ENCODE peak calls at places on chromosome 3, in five cellular contexts. Y is left ventricle myocardium inferior, M is right atrium auricular region, T is PC-9, I is astrocyte. B is an unnamed sample.
A peak's percentile ranks its signal among the peaks of the same experiment; 100 is the strongest.

GRCh38 chr3:184795493-184796198 is 16.3 kb upstream of the VPS8 start:
- DNase-seq in Y (no peak), M (peak; percentile 36), T (no peak), I (no peak), B (peak; percentile 56)

GRCh38 chr3:147411235-147411607 is 2.1 kb downstream of the ZIC1 start:
- DNase-seq in Y (no peak), M (no peak), T (no peak), I (no peak), B (no peak)

GRCh38 chr3:153063337-153063736 is 98.7 kb upstream of the RAP2B start:
- DNase-seq in Y (no peak), M (no peak), T (no peak), I (no peak), B (no peak)

GRCh38 chr3:14923476-14923875 is 23.9 kb upstream of the NR2C2 start:
- DNase-seq in Y (no peak), M (no peak), T (no peak), I (no peak), B (no peak)

GRCh38 chr3:15974647-15975046 is 176.9 kb upstream of the ANKRD28 start:
- DNase-seq in Y (no peak), M (no peak), T (no peak), I (no peak), B (no peak)

GRCh38 chr3:133489466-133490085 is 83.9 kb upstream of the CDV3 start:
- DNase-seq in Y (no peak), M (no peak), T (no peak), I (peak; percentile 42), B (no peak)

GRCh38 chr3:58487140-58487886 is 4.6 kb upstream of the KCTD6 start:
- DNase-seq in Y (peak; percentile 27), M (no peak), T (no peak), I (peak; percentile 67), B (no peak)

GRCh38 chr3:182895513-182896112 is 84.7 kb downstream of the DCUN1D1 start:
- DNase-seq in Y (no peak), M (no peak), T (no peak), I (no peak), B (no peak)

GRCh38 chr3:187919018-187919417 is 173.8 kb upstream of the BCL6 start:
- DNase-seq in Y (no peak), M (no peak), T (no peak), I (peak; percentile 60), B (no peak)

GRCh38 chr3:195773956-195774537 is 37.7 kb downstream of the MUC4 start:
- DNase-seq in Y (no peak), M (no peak), T (no peak), I (no peak), B (peak; percentile 52)

GRCh38 chr3:194058189-194058571 is 77.8 kb upstream of the HES1 start:
- DNase-seq in Y (peak; percentile 63), M (peak; percentile 62), T (no peak), I (peak; percentile 61), B (peak; percentile 40)

GRCh38 chr3:50627407-50628051 is 10.6 kb downstream of the MAPKAPK3 start:
- DNase-seq in Y (peak; percentile 63), M (peak; percentile 82), T (peak; percentile 96), I (peak; percentile 72), B (no peak)

GRCh38 chr3:61890167-61890566 is 328.8 kb downstream of the PTPRG start:
- DNase-seq in Y (no peak), M (no peak), T (no peak), I (no peak), B (no peak)

GRCh38 chr3:61892881-61893280 is 331.5 kb downstream of the PTPRG start:
- DNase-seq in Y (no peak), M (no peak), T (no peak), I (no peak), B (no peak)

GRCh38 chr3:61893840-61894566 is 332.6 kb downstream of the PTPRG start:
- DNase-seq in Y (no peak), M (no peak), T (no peak), I (no peak), B (no peak)

GRCh38 chr3:61889259-61889658 is 327.9 kb downstream of the PTPRG start:
- DNase-seq in Y (no peak), M (no peak), T (no peak), I (no peak), B (no peak)

GRCh38 chr3:61890586-61890985 is 329.2 kb downstream of the PTPRG start:
- DNase-seq in Y (no peak), M (no peak), T (no peak), I (no peak), B (no peak)
- H3K4me3 ChIP-seq in Y (no peak overlapping the region), M (no peak overlapping the region), T (no peak overlapping the region), I (no peak overlapping the region), B (no peak overlapping the region)

DNA sequence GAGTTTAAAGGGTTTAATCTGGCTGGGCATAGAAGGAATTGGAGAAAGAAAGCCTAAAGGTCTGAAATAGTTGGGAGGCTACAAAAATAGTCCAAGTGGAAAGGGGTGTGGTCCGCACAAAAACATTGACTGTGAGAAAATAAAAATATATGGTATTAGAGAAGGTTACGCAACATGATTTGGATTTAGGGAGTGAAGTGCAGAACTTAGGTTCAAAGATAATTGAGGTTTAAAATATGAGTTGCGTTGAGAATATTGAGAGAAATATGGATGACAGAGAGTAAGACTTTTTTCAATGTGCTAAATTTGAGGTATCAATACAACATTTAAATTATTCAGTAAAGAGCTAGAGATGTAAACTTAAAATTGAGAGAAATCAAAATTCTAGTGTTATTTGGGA is 15.4 kb upstream of the CMC1 start:
- DNase-seq in Y (no peak), M (no peak), T (no peak), I (no peak), B (no peak)
- TF ChIP-seq CTCF in Y (no peak), M (no peak), T (no peak), I (no peak), B (no peak)

GRCh38 chr3:35932995-35933394 is 293.7 kb downstream of the ARPP21 start:
- DNase-seq in Y (no peak), M (no peak), T (peak; percentile 78), I (peak; percentile 92), B (no peak)
- H3K4me3 ChIP-seq in Y (no peak overlapping the region), M (no peak overlapping the region), T (no peak overlapping the region), I (no peak overlapping the region), B (no peak overlapping the region)

GRCh38 chr3:99764377-99764776 is 53.3 kb upstream of the CMSS1 start:
- DNase-seq in Y (no peak), M (no peak), T (no peak), I (peak; percentile 56), B (no peak)
- TF ChIP-seq CTCF in Y (no peak), M (no peak), T (no peak), I (no peak), B (no peak)

DNA sequence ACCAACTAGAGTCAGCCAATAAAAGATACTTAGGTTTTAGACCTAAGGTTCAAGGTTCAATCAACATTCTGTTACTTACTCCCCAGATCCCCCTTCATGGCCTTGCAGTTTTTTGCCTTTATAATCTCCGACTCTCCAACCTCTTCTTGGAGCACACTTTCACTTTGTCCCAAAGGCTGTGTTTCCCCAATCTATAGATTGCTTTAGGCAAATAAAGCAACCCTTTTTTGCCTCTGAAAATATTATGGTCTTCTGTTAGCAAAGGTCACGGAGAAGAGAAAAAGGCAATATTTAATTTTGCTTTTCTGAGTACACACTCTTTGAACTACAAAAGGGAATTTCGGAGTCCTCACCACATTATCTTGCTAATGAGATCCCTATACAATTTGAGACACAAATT is 268.1 kb downstream of the PLOD2 start:
- DNase-seq in Y (no peak), M (no peak), T (no peak), I (no peak), B (no peak)
- H3K4me3 ChIP-seq in Y (no peak overlapping the region), M (no peak overlapping the region), T (no peak overlapping the region), I (no peak overlapping the region), B (no peak overlapping the region)

DNA sequence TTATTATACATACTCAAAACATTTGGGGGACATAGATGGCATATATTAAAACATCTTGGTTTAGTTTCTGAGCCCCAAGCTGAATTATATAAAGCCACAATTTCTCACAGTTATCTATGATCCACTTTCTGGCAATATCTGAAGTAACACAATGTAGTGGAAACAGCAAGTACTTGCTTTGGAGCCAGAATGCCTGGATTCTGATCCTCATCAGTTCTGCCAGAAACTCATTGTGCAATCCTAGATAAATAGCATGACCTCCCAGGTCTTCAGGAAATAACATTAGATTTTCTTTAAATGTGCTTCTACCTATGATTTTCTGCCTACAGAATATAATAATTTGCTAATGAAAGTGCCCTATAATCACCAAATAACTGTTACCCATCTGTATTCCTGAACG is 544.9 kb downstream of the NAALADL2 start:
- DNase-seq in Y (no peak), M (no peak), T (no peak), I (no peak), B (peak; percentile 22)
- TF ChIP-seq CTCF in Y (no peak), M (no peak), T (no peak), I (no peak), B (no peak)

DNA sequence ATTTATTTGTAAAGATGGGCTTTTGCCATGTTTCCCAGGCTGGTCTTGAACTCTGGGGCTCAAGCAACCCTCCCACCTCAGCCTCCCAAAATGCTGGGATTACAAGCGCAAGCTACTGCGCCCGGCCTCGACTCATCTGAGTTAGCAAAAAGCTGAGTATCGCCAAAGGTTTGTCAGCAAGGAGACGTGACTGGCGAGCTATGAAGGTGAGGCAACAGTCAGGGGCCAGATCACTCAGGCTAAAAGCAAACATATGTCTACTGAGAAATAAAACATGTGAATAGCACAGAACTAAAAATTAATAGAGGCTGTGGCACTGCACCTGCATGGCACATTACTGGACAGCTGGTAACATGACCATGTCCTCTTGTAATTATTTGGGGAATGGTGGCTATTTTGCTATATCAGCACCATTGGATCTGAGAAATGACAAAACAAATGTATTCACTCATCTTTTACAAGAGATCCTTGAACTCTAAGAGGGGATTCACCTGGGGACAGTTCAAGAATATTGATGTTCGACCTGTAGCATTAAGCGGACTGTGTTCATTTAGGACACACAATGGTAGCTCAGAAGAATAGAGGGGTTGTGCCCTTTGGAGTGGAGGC is 10.0 kb upstream of the SLC25A26 start:
- DNase-seq in Y (no peak), M (no peak), T (no peak), I (no peak), B (no peak)
- H3K4me3 ChIP-seq in Y (no peak overlapping the region), M (no peak overlapping the region), T (no peak overlapping the region), I (no peak overlapping the region), B (no peak overlapping the region)

GRCh38 chr3:54099381-54099780 is 23.0 kb upstream of the CACNA2D3 start:
- DNase-seq in Y (no peak), M (no peak), T (no peak), I (no peak), B (no peak)

DNA sequence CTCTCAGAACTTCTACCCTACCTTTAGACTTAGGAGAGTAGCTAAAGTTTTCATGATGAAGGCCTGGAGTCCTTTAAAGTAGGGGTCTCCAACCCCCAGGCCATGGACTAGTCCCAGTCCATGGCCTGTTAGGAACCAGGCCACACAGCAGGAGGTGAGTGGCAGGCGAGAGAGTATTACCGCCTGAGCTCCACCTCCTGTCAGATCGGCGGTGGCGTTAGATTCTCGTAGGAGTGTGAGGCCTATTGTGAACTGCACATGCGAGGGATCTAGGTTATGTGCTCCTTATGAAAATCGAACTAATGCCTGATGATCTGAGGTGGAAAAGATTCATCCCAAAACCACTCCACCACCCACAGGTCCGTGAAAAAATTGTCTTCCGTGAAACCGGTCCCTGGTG is 18.3 kb upstream of the CACNA2D3 start:
- DNase-seq in Y (no peak), M (no peak), T (no peak), I (no peak), B (no peak)
- TF ChIP-seq CTCF in Y (no peak), M (no peak), T (no peak), I (no peak), B (no peak)

GRCh38 chr3:197154-197855 is 742 bp downstream of the CHL1 start:
- DNase-seq in Y (peak; percentile 13), M (no peak), T (no peak), I (no peak), B (peak; percentile 84)
- H3K4me3 ChIP-seq in Y (peak overlapping the region; percentile 74), M (peak overlapping the region; percentile 72), T (no peak overlapping the region), I (peak overlapping the region; percentile 46), B (peak overlapping the region; percentile 24)

B was measured in lower leg skin.